ENCODE peak calls at places on chromosome 14, in six cellular contexts. E, P, M, I, K and N are unnamed samples.
A peak's percentile ranks its signal among the peaks of the same experiment; 100 is the strongest.

GRCh38 chr14:106039400-106039799 is 513.0 kb downstream of the TMEM121 start:
- DNase-seq in E (no peak), P (peak; percentile 7), M (no peak), I (peak; percentile 62), K (peak; percentile 17), N (peak; percentile 32)

GRCh38 chr14:54105898-54106297 is 149.3 kb upstream of the BMP4 start:
- DNase-seq in E (no peak), P (peak; percentile 71), M (no peak), I (no peak), K (no peak), N (peak; percentile 100)

GRCh38 chr14:28097585-28097984 is 669.0 kb upstream of the FOXG1 start:
- DNase-seq in E (no peak), P (no peak), M (no peak), I (no peak), K (peak; percentile 7), N (no peak)

GRCh38 chr14:65496178-65496993 is 83.9 kb downstream of the FUT8 start:
- DNase-seq in E (peak; percentile 50), P (no peak), M (no peak), I (no peak), K (no peak), N (no peak)

GRCh38 chr14:67505254-67505653 is 16.7 kb upstream of the TMEM229B start:
- DNase-seq in E (no peak), P (no peak), M (no peak), I (no peak), K (no peak), N (no peak)

GRCh38 chr14:54796961-54797360 is 105.7 kb downstream of the GCH1 start:
- DNase-seq in E (peak; percentile 82), P (no peak), M (no peak), I (no peak), K (no peak), N (peak; percentile 78)

GRCh38 chr14:57611555-57612075 is 118.0 kb upstream of the CCDC198 start:
- DNase-seq in E (no peak), P (no peak), M (peak; percentile 50), I (no peak), K (no peak), N (no peak)

GRCh38 chr14:33123281-33123680 is 184.6 kb downstream of the NPAS3 start:
- DNase-seq in E (no peak), P (no peak), M (no peak), I (no peak), K (no peak), N (no peak)

GRCh38 chr14:74414793-74415437 is 11.1 kb downstream of the SYNDIG1L start:
- DNase-seq in E (no peak), P (no peak), M (peak; percentile 48), I (no peak), K (no peak), N (no peak)

GRCh38 chr14:53861781-53862180 is 94.8 kb downstream of the BMP4 start:
- DNase-seq in E (peak; percentile 2), P (no peak), M (no peak), I (no peak), K (no peak), N (no peak)

GRCh38 chr14:75310295-75311059 is 31.8 kb downstream of the FOS start:
- DNase-seq in E (peak; percentile 84), P (no peak), M (no peak), I (no peak), K (peak; percentile 82), N (peak; percentile 19)

GRCh38 chr14:68632591-68632895 is 160.3 kb downstream of the ZFP36L1 start:
- DNase-seq in E (no peak), P (no peak), M (no peak), I (no peak), K (no peak), N (no peak)

GRCh38 chr14:34797747-34798583 is 77.2 kb downstream of the BAZ1A start:
- DNase-seq in E (no peak), P (no peak), M (no peak), I (no peak), K (no peak), N (no peak)

GRCh38 chr14:79511146-79511545 is 700.2 kb downstream of the DIO2 start:
- DNase-seq in E (no peak), P (no peak), M (no peak), I (no peak), K (no peak), N (no peak)

GRCh38 chr14:47526591-47527244 is 148.7 kb downstream of the MDGA2 start:
- DNase-seq in E (no peak), P (no peak), M (no peak), I (no peak), K (no peak), N (no peak)

GRCh38 chr14:63964063-63964462 is 111.3 kb downstream of the SYNE2 start:
- DNase-seq in E (no peak), P (no peak), M (no peak), I (no peak), K (no peak), N (no peak)
- H3K4me1 ChIP-seq in E (peaks cover 7% of the 10 kb centered on the region), P (no peaks in the 10 kb centered on the region), M (no peaks in the 10 kb centered on the region), I (no peaks in the 10 kb centered on the region), K (no peaks in the 10 kb centered on the region), N (no peaks in the 10 kb centered on the region)

DNA sequence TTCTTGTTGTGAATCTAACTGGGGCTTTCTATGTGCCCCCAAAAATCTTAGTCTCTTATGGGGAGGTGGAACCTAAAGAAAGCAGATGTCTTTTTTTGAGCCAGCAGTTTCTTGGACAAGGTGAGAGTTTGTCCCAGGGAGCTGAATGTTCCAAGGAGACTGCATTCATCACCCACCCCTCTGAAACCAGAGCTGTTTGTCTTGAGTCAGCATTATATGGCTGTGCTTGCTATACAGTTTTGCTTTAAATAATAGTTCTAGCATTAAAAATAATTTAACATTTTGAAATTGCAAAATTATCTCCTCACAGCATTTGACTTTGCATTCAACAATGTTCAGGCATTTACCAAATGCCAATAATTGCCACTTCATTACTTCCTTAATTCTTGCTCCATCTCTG is 813.3 kb downstream of the BCL11B start:
- DNase-seq in E (no peak), P (no peak), M (no peak), I (no peak), K (no peak), N (no peak)
- H3K9me2 ChIP-seq in E (no peaks in the 10 kb centered on the region), P (no peaks in the 10 kb centered on the region), M (no peaks in the 10 kb centered on the region), I (no peaks in the 10 kb centered on the region), K (no peaks in the 10 kb centered on the region), N (no peaks in the 10 kb centered on the region)

GRCh38 chr14:102185360-102185759 is 45.7 kb downstream of the WDR20 start:
- DNase-seq in E (no peak), P (no peak), M (no peak), I (no peak), K (no peak), N (no peak)
- H3K9ac ChIP-seq in E (no peak overlapping the region), P (no peak overlapping the region), M (no peak overlapping the region), I (no peak overlapping the region), K (no peak overlapping the region), N (no peak overlapping the region)

DNA sequence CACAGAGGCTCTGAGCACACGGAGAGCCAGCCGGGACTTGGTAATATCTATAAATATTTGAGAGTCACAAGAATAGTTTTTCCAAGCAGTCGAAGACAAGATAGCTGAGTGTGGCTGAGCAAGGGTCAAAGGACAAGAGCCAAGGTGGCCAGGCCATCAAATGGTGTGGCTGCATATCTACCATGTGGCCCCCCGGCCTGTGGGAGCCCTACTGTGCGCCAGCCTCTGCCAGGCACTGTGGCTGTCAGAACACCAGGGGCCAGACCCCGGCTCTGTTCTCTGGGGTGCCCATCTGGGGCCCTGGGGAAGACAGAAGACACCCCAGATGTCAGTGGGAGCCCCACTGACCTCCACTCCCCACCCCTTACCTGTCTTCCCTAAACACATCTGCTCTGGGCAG is 22.7 kb downstream of the BEGAIN start:
- DNase-seq in E (no peak), P (no peak), M (no peak), I (no peak), K (no peak), N (no peak)
- H3K4me1 ChIP-seq in E (no peaks in the 10 kb centered on the region), P (peaks cover 7% of the 10 kb centered on the region), M (no peaks in the 10 kb centered on the region), I (no peaks in the 10 kb centered on the region), K (no peaks in the 10 kb centered on the region), N (no peaks in the 10 kb centered on the region)

DNA sequence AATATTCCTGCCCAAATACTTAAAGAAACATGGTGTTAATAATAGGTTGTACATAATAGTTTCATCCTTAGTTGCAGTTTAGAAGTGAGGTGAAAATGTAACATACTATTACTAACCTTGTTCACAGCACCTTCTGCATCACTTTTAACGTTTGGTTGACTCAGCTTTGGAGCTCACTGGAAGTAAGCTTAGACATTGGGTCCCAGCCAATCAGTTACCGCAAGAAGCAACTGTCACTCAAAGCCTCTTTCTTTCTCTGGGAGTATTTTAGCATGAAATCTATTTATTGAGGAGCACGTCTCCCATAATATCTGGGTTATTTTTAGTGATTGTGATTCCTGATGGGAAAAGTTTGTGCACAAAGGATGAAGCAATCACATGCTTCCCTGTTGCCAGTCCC is 472.6 kb downstream of the SNAPC1 start:
- DNase-seq in E (no peak), P (no peak), M (no peak), I (no peak), K (no peak), N (no peak)
- H3K9me2 ChIP-seq in E (no peaks in the 10 kb centered on the region), P (no peaks in the 10 kb centered on the region), M (no peaks in the 10 kb centered on the region), I (no peaks in the 10 kb centered on the region), K (no peaks in the 10 kb centered on the region), N (no peaks in the 10 kb centered on the region)

GRCh38 chr14:89024691-89025090 is 200.2 kb downstream of the TTC8 start:
- DNase-seq in E (no peak), P (no peak), M (no peak), I (no peak), K (no peak), N (no peak)

GRCh38 chr14:89029961-89030694 is 205.7 kb downstream of the TTC8 start:
- DNase-seq in E (peak; percentile 5), P (no peak), M (no peak), I (no peak), K (no peak), N (peak; percentile 36)

GRCh38 chr14:89025581-89026236 is 201.3 kb downstream of the TTC8 start:
- DNase-seq in E (peak; percentile 91), P (no peak), M (no peak), I (no peak), K (no peak), N (no peak)

GRCh38 chr14:89028462-89029134 is 204.1 kb downstream of the TTC8 start:
- DNase-seq in E (no peak), P (no peak), M (no peak), I (no peak), K (no peak), N (no peak)

GRCh38 chr14:89027097-89027740 is 202.8 kb downstream of the TTC8 start:
- DNase-seq in E (peak; percentile 69), P (peak; percentile 13), M (peak; percentile 31), I (peak; percentile 73), K (no peak), N (peak; percentile 67)
- H3K9ac ChIP-seq in E (peak overlapping the region; percentile 55), P (peak overlapping the region; percentile 30), M (no peak overlapping the region), I (no peak overlapping the region), K (no peak overlapping the region), N (no peak overlapping the region)

GRCh38 chr14:21714318-21714929 is 40.8 kb upstream of the OR4E1 start:
- DNase-seq in E (no peak), P (no peak), M (peak; percentile 24), I (no peak), K (no peak), N (no peak)

GRCh38 chr14:21711360-21711961 is 37.8 kb upstream of the OR4E1 start:
- DNase-seq in E (peak; percentile 62), P (peak; percentile 26), M (peak; percentile 36), I (peak; percentile 89), K (peak; percentile 34), N (peak; percentile 60)

GRCh38 chr14:21712039-21712438 is 38.4 kb upstream of the OR4E1 start:
- DNase-seq in E (no peak), P (no peak), M (no peak), I (no peak), K (no peak), N (no peak)
- H3K4me1 ChIP-seq in E (no peaks in the 10 kb centered on the region), P (no peaks in the 10 kb centered on the region), M (peaks cover 4% of the 10 kb centered on the region), I (peaks cover 14% of the 10 kb centered on the region), K (no peaks in the 10 kb centered on the region), N (no peaks in the 10 kb centered on the region)